ENCODE peak calls at places on chromosomes 13 and 19, in ten cellular contexts. Z is CD4-positive, alpha-beta T cell; C is fibroblast of lung; W is fibroblast of pulmonary artery; Q is OCI-LY7; U is activated B cell treated with CpG ODN at 0.5 μM for 24 hours; Y is brain microvascular endothelial cell; T is BJ; A is CD8-positive, alpha-beta T cell; S is stomach. L is an unnamed sample.

GRCh38 chr19:2770055-2771013 is 12.7 kb downstream of the SGTA start:
- DNase-seq in U (no peak), A (no peak), Q (no peak), Y (no peak), Z (no peak), S (no peak), W (peak; percentile 74), T (no peak), C (peak; percentile 68), L (no peak)

GRCh38 chr13:71320452-71320851 is 546.6 kb downstream of the DACH1 start:
- DNase-seq in C (peak; percentile 49), Y (peak; percentile 19), U (no peak), T (no peak), A (no peak), Q (peak; percentile 2), W (peak; percentile 68), Z (no peak), S (no peak), L (no peak)

GRCh38 chr19:41941410-41942202 is 13.4 kb upstream of the ERFL start:
- DNase-seq in Q (no peak), S (no peak), Z (no peak), C (no peak), Y (no peak), U (no peak), W (no peak), T (no peak), A (no peak), L (no peak)

GRCh38 chr19:41872775-41873647 is 4.1 kb upstream of the CD79A start:
- DNase-seq in Y (peak; percentile 58), T (no peak), C (peak; percentile 58), U (peak; percentile 63), Z (peak; percentile 55), Q (peak; percentile 77), W (peak; percentile 67), A (peak; percentile 49), S (peak; percentile 88), L (peak; percentile 68)

GRCh38 chr19:13634658-13635057 is 128.4 kb upstream of the CACNA1A start:
- DNase-seq in Q (no peak), Y (no peak), S (no peak), U (no peak), T (no peak), Z (no peak), A (no peak), W (no peak), C (no peak), L (no peak)

GRCh38 chr19:6005321-6006069 is 27.6 kb upstream of the RANBP3 start:
- DNase-seq in U (no peak), A (no peak), Z (no peak), Q (no peak), C (no peak), Y (no peak), T (no peak), S (no peak), W (no peak), L (no peak)

GRCh38 chr19:39205449-39205764 is 1.3 kb upstream of the SYCN start:
- DNase-seq in A (no peak), T (no peak), Q (no peak), U (no peak), W (no peak), S (no peak), Y (no peak), Z (no peak), C (no peak), L (no peak)

GRCh38 chr13:59755647-59756290 is 408.0 kb downstream of the DIAPH3 start:
- DNase-seq in S (no peak), W (no peak), T (no peak), Y (no peak), A (no peak), C (no peak), Q (no peak), U (no peak), Z (no peak), L (no peak)

GRCh38 chr13:113577881-113578435 is 6.6 kb upstream of the TFDP1 start:
- DNase-seq in Z (no peak), Q (no peak), C (no peak), W (no peak), U (no peak), A (no peak), S (no peak), T (no peak), Y (no peak), L (no peak)

GRCh38 chr13:71772376-71772775 is 94.6 kb downstream of the DACH1 start:
- DNase-seq in U (no peak), S (no peak), C (no peak), A (no peak), Z (no peak), T (no peak), Y (no peak), W (no peak), Q (no peak), L (no peak)

GRCh38 chr13:73035660-73036059 is 23.1 kb upstream of the KLF5 start:
- DNase-seq in T (no peak), Y (no peak), A (no peak), Z (no peak), U (no peak), S (no peak), W (no peak), C (no peak), Q (no peak), L (no peak)

GRCh38 chr13:21528616-21529015 is 69.5 kb upstream of the ZDHHC20 start:
- DNase-seq in Z (no peak), C (no peak), Y (peak; percentile 42), T (peak; percentile 64), S (no peak), Q (no peak), W (peak; percentile 57), U (no peak), A (no peak), L (no peak)

GRCh38 chr13:97878421-97879375 is 74.8 kb upstream of the IPO5 start:
- DNase-seq in C (no peak), U (no peak), Y (no peak), T (no peak), S (no peak), W (no peak), Z (no peak), Q (no peak), A (no peak), L (no peak)

GRCh38 chr13:84025828-84026227 is 143.6 kb upstream of the SLITRK1 start:
- DNase-seq in C (no peak), W (no peak), S (no peak), Y (no peak), T (no peak), U (no peak), A (no peak), Z (no peak), Q (no peak), L (no peak)

GRCh38 chr13:103188688-103189326 is 122.6 kb upstream of the SLC10A2 start:
- DNase-seq in W (peak; percentile 60), T (no peak), S (no peak), Z (no peak), Y (no peak), C (peak; percentile 67), A (no peak), Q (peak; percentile 13), U (no peak), L (no peak)

GRCh38 chr19:33404916-33405315 is 31.4 kb downstream of the CEBPG start:
- DNase-seq in A (no peak), Y (no peak), S (no peak), Z (no peak), U (no peak), Q (no peak), C (no peak), W (no peak), T (no peak), L (no peak)

DNA sequence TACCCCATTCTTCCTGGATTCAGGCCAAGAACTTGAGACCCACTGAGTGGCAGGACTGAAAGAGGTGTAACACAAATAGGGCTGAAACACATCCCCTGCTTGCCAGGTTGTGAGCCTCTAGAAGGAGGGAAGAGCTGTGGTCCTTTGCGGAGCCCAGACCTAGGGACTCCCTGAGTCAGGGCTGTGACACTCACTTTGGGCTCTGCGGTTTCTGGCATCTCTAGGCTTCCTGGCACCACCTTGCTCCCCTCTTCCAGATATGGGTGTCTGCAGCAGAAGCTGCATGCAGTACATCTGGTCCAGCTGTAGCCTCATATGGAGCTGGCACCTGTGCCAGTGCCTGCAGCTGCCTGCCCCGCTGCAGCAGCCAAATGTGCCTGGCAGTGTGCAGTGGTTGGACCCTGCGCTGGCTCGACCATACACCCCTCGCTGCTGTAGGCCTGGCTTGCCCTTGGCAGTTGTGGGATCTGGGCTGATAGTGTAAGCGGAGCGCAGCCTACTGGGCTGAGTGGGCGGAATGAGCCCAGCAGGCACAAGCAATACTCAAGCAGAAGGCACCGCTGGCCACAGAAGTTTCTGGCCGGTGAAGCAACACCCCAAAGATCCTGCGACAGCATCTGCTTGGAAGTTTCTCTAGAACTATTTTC is 290.4 kb downstream of the SLITRK6 start:
- DNase-seq in U (no peak), W (peak; percentile 12), S (no peak), A (no peak), Y (peak; percentile 36), T (no peak), Q (no peak), C (peak; percentile 32), Z (no peak), L (no peak)
- TF ChIP-seq CTCF in U (no peak), W (no peak), S (no peak), A (no peak), Y (no peak), T (no peak), Q (no peak), C (no peak), Z (no peak), L (no peak)

GRCh38 chr19:28641395-28641794 is 571.6 kb downstream of the UQCRFS1 start:
- DNase-seq in U (no peak), S (no peak), A (no peak), C (no peak), T (no peak), Z (no peak), W (no peak), Q (no peak), Y (no peak), L (no peak)
- TF ChIP-seq CTCF in U (no peak), S (no peak), A (no peak), C (no peak), T (no peak), Z (no peak), W (no peak), Q (no peak), Y (peak; percentile 13), L (no peak)

DNA sequence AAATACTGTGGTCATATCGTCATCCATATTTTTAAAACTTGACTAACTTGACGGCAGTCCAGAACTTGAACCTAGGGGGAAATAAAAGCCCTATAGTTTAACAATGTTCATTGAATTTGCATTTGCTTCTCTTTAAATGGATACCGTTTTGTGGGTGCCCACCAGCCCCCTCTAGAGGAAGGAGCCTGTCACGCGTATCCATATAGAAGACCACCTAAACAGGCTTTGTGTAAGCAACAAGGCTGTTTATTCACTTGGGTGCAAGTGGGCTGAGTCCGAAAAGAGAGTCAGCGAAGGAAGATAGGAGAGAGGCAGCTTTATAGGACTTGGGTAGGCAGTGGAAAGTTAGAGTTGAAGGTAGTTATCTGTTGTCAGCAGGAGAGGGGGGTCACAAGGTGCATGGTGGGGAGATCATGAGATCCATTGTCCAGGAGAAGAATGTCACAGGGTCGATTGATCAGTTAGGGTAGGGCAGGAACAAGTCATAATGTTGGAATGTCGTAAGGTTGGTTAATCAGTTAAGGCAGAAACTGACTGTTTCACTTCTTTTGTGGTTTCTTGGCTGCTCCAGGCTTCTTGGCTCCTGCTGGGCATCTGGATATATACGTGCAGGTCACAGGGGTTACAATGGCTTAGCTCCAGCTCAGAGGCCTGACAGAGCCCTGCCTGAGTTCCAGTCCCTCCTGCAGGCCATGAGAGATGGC is 42.5 kb upstream of the ANKRD10 start:
- DNase-seq in Q (no peak), W (no peak), S (no peak), A (no peak), Y (no peak), U (no peak), Z (no peak), C (peak; percentile 38), T (no peak), L (no peak)
- TF ChIP-seq CTCF in Q (peak; percentile 38), W (peak; percentile 11), S (no peak), A (no peak), Y (peak; percentile 49), U (no peak), Z (no peak), C (peak; percentile 29), T (peak; percentile 29), L (no peak)

GRCh38 chr19:15251749-15252397 is 19.6 kb upstream of the EPHX3 start:
- DNase-seq in W (peak; percentile 98), Y (peak; percentile 92), A (no peak), Z (no peak), S (peak; percentile 33), Q (no peak), U (no peak), C (peak; percentile 98), T (peak; percentile 75), L (no peak)
- TF ChIP-seq CTCF in W (peak; percentile 74), Y (peak; percentile 80), A (no peak), Z (no peak), S (peak; percentile 12), Q (no peak), U (no peak), C (peak; percentile 71), T (peak; percentile 60), L (no peak)